ENCODE peak calls at places on chromosomes 11 and 22, in four cellular contexts. One of them, this sample, is unnamed.
A peak's percentile ranks its signal among the peaks of the same experiment; 100 is the strongest.

GRCh38 chr11:382081-382643 is 11.8 kb upstream of the PKP3 start:
- DNase-seq in GM23248: no peak
- DNase-seq in GM13976: no peak
- DNase-seq in pancreas: no peak
- DNase-seq in this sample: no peak

GRCh38 chr11:128789497-128790080 is 77.5 kb downstream of the KCNJ1 start:
- DNase-seq in GM23248: no peak
- DNase-seq in GM13976: no peak
- DNase-seq in pancreas: no peak
- DNase-seq in this sample: no peak

GRCh38 chr11:43927070-43927469 is 15.4 kb upstream of the C11orf96 start:
- DNase-seq in GM23248: no peak
- DNase-seq in GM13976: no peak
- DNase-seq in pancreas: no peak
- DNase-seq in this sample: no peak

GRCh38 chr11:8934735-8935478 is 2.2 kb upstream of the C11orf16 start:
- DNase-seq in GM23248: peak; percentile 88
- DNase-seq in GM13976: no peak
- DNase-seq in pancreas: no peak
- DNase-seq in this sample: no peak

GRCh38 chr22:50192056-50192824 is 6.5 kb downstream of the TRABD start:
- DNase-seq in GM23248: peak; percentile 31
- DNase-seq in GM13976: no peak
- DNase-seq in pancreas: peak; percentile 68
- DNase-seq in this sample: no peak

GRCh38 chr22:19195796-19196731 is 17.5 kb upstream of the SLC25A1 start:
- DNase-seq in GM23248: no peak
- DNase-seq in GM13976: peak; percentile 61
- DNase-seq in pancreas: no peak
- DNase-seq in this sample: no peak

GRCh38 chr11:20253796-20254195 is 93.5 kb upstream of the DBX1 start:
- DNase-seq in GM23248: no peak
- DNase-seq in GM13976: no peak
- DNase-seq in pancreas: no peak
- DNase-seq in this sample: no peak

GRCh38 chr22:43861529-43861928 is 784 bp downstream of the SULT4A1 start:
- DNase-seq in GM23248: peak; percentile 23
- DNase-seq in GM13976: no peak
- DNase-seq in pancreas: no peak
- DNase-seq in this sample: no peak

GRCh38 chr11:134019500-134019899 is 49.4 kb upstream of the JAM3 start:
- DNase-seq in GM23248: no peak
- DNase-seq in GM13976: no peak
- DNase-seq in pancreas: no peak
- DNase-seq in this sample: no peak

GRCh38 chr11:65506316-65506769 is 7.5 kb downstream of the MALAT1 start:
- DNase-seq in GM23248: no peak
- DNase-seq in GM13976: no peak
- DNase-seq in pancreas: no peak
- DNase-seq in this sample: no peak

GRCh38 chr22:39360674-39361413 is 11.1 kb downstream of the SYNGR1 start:
- DNase-seq in GM23248: no peak
- DNase-seq in GM13976: no peak
- DNase-seq in pancreas: peak; percentile 38
- DNase-seq in this sample: no peak

GRCh38 chr11:27700351-27701261 is at the start of gene BDNF:
- DNase-seq in GM23248: peak; percentile 71
- DNase-seq in GM13976: peak; percentile 41
- DNase-seq in pancreas: no peak
- DNase-seq in this sample: peak; percentile 27

GRCh38 chr22:24289138-24289537 is 18.5 kb downstream of the SPECC1L start:
- DNase-seq in GM23248: peak; percentile 90
- DNase-seq in GM13976: no peak
- DNase-seq in pancreas: no peak
- DNase-seq in this sample: no peak

GRCh38 chr22:45735273-45735672 is 63.6 kb downstream of the ATXN10 start:
- DNase-seq in GM23248: no peak
- DNase-seq in GM13976: no peak
- DNase-seq in pancreas: no peak
- DNase-seq in this sample: no peak

GRCh38 chr11:117796456-117797428 is at the start of gene DSCAML1:
- DNase-seq in GM23248: peak; percentile 16
- DNase-seq in GM13976: peak; percentile 45
- DNase-seq in pancreas: no peak
- DNase-seq in this sample: peak; percentile 71

GRCh38 chr11:100152751-100153150 is 534.3 kb upstream of the ARHGAP42 start:
- DNase-seq in GM23248: no peak
- DNase-seq in GM13976: no peak
- DNase-seq in pancreas: no peak
- DNase-seq in this sample: no peak

GRCh38 chr11:235180-235997 is 753 bp downstream of the SIRT3 start:
- DNase-seq in GM23248: no peak
- DNase-seq in GM13976: peak; percentile 71
- DNase-seq in pancreas: no peak
- DNase-seq in this sample: peak; percentile 51

GRCh38 chr22:25334091-25334490 is 114.7 kb downstream of the CRYBB2 start:
- DNase-seq in GM23248: peak; percentile 55
- DNase-seq in GM13976: peak; percentile 63
- DNase-seq in pancreas: peak; percentile 39
- DNase-seq in this sample: no peak

GRCh38 chr11:23278121-23278520 is 417.8 kb upstream of the CCDC179 start:
- DNase-seq in GM23248: peak; percentile 70
- DNase-seq in GM13976: no peak
- DNase-seq in pancreas: no peak
- DNase-seq in this sample: no peak

GRCh38 chr11:64842851-64843841 is 1.3 kb downstream of the CDC42BPG start:
- DNase-seq in GM23248: no peak
- DNase-seq in GM13976: no peak
- DNase-seq in pancreas: peak; percentile 92
- DNase-seq in this sample: no peak

GRCh38 chr11:65719887-65720236 is 736 bp downstream of the RNASEH2C start:
- DNase-seq in GM23248: peak; percentile 79
- DNase-seq in GM13976: no peak
- DNase-seq in pancreas: no peak
- DNase-seq in this sample: no peak

GRCh38 chr11:127789887-127790286 is 789.3 kb upstream of the KIRREL3 start:
- DNase-seq in GM23248: peak; percentile 6
- DNase-seq in GM13976: no peak
- DNase-seq in pancreas: no peak
- DNase-seq in this sample: no peak

GRCh38 chr22:39173787-39174497 is 21.5 kb upstream of the CBX7 start:
- DNase-seq in GM23248: peak; percentile 20
- DNase-seq in GM13976: peak; percentile 32
- DNase-seq in pancreas: no peak
- DNase-seq in this sample: no peak

This sample was measured in GM13977.